ENCODE peak calls at places on chromosomes 3 and 15, in four cellular contexts. D is hepatocyte, X is T-helper 1 cell, Q is NCI-H1436. T is an unnamed sample.

GRCh38 chr3:171092467-171092911 is 66.0 kb upstream of the SLC2A2 start:
- DNase-seq in D (peak), X (no peak), Q (no peak), T (peak)

GRCh38 chr15:22827125-22827524 is 11.3 kb upstream of the NIPA2 start:
- DNase-seq in D (no peak), X (no peak), Q (no peak), T (no peak)

GRCh38 chr15:74191798-74192197 is 10.8 kb downstream of the STRA6 start:
- DNase-seq in D (no peak), X (no peak), Q (no peak), T (no peak)

GRCh38 chr3:151085889-151086483 is 522 bp downstream of the MED12L start:
- DNase-seq in D (peak), X (no peak), Q (peak), T (no peak)

GRCh38 chr3:188689101-188689574 is 482.6 kb upstream of the TPRG1 start:
- DNase-seq in D (no peak), X (no peak), Q (no peak), T (no peak)

GRCh38 chr15:24761704-24762302 is 86.2 kb downstream of the NPAP1 start:
- DNase-seq in D (no peak), X (no peak), Q (no peak), T (no peak)

GRCh38 chr3:144181062-144181461 is 209.4 kb downstream of the DIPK2A start:
- DNase-seq in D (no peak), X (no peak), Q (no peak), T (no peak)

GRCh38 chr3:48896991-48897390 is 1.7 kb downstream of the SLC25A20 start:
- DNase-seq in D (no peak), X (no peak), Q (no peak), T (no peak)

GRCh38 chr15:32849769-32850668 is 132.2 kb downstream of the GREM1 start:
- DNase-seq in D (no peak), X (no peak), Q (no peak), T (no peak)

GRCh38 chr3:114035896-114036295 is 20.4 kb downstream of the CCDC191 start:
- DNase-seq in D (no peak), X (no peak), Q (no peak), T (no peak)

GRCh38 chr3:166270428-166270827 is 433.2 kb upstream of the BCHE start:
- DNase-seq in D (no peak), X (no peak), Q (no peak), T (no peak)

GRCh38 chr3:187744169-187745151 is 808 bp downstream of the BCL6 start:
- DNase-seq in D (peak), X (no peak), Q (no peak), T (peak)

GRCh38 chr15:51936119-51936478 is 35.5 kb downstream of the LEO1 start:
- DNase-seq in D (no peak), X (no peak), Q (no peak), T (no peak)

GRCh38 chr15:84810073-84810840 is 6.9 kb upstream of the ALPK3 start:
- DNase-seq in D (no peak), X (no peak), Q (no peak), T (no peak)

GRCh38 chr3:126355777-126356372 is 1.3 kb downstream of the KLF15 start:
- DNase-seq in D (peak), X (no peak), Q (no peak), T (peak)

GRCh38 chr3:149251186-149251585 is 29.6 kb upstream of the CP start:
- DNase-seq in D (no peak), X (no peak), Q (no peak), T (no peak)

T was measured in NCI-H2227 treated with DMSO at 0.1 percent for 48 hours.